ENCODE peak calls at places on chromosomes 3 and 15, in ten cellular contexts. One of them, this sample, is unnamed.

GRCh38 chr15:58267026-58267425 is 128.8 kb downstream of the AQP9 start:
- DNase-seq in neural progenitor cell: no peak
- DNase-seq in coronary artery: no peak
- DNase-seq in CD8-positive, alpha-beta memory T cell: no peak
- DNase-seq in GM06990: no peak
- DNase-seq in psoas muscle: no peak
- DNase-seq in transverse colon: no peak
- DNase-seq in GM12878: no peak
- DNase-seq in A549: no peak
- DNase-seq in aorta: no peak
- DNase-seq in this sample: no peak

GRCh38 chr3:5330152-5330810 is 142.8 kb downstream of the EDEM1 start:
- DNase-seq in neural progenitor cell: no peak
- DNase-seq in coronary artery: no peak
- DNase-seq in CD8-positive, alpha-beta memory T cell: no peak
- DNase-seq in GM06990: no peak
- DNase-seq in psoas muscle: no peak
- DNase-seq in transverse colon: no peak
- DNase-seq in GM12878: no peak
- DNase-seq in A549: peak
- DNase-seq in aorta: no peak
- DNase-seq in this sample: peak

GRCh38 chr3:176032043-176032442 is 1165.2 kb downstream of the TBL1XR1 start:
- DNase-seq in neural progenitor cell: no peak
- DNase-seq in coronary artery: no peak
- DNase-seq in CD8-positive, alpha-beta memory T cell: no peak
- DNase-seq in GM06990: no peak
- DNase-seq in psoas muscle: no peak
- DNase-seq in transverse colon: no peak
- DNase-seq in GM12878: no peak
- DNase-seq in A549: no peak
- DNase-seq in aorta: no peak
- DNase-seq in this sample: no peak

GRCh38 chr15:75065467-75065850 is 42.1 kb downstream of the PPCDC start:
- DNase-seq in neural progenitor cell: no peak
- DNase-seq in coronary artery: no peak
- DNase-seq in CD8-positive, alpha-beta memory T cell: no peak
- DNase-seq in GM06990: no peak
- DNase-seq in psoas muscle: no peak
- DNase-seq in transverse colon: no peak
- DNase-seq in GM12878: no peak
- DNase-seq in A549: no peak
- DNase-seq in aorta: no peak
- DNase-seq in this sample: no peak

GRCh38 chr15:74780983-74781672 is 752 bp upstream of the CSK start:
- DNase-seq in neural progenitor cell: no peak
- DNase-seq in coronary artery: no peak
- DNase-seq in CD8-positive, alpha-beta memory T cell: peak
- DNase-seq in GM06990: peak
- DNase-seq in psoas muscle: no peak
- DNase-seq in transverse colon: no peak
- DNase-seq in GM12878: no peak
- DNase-seq in A549: no peak
- DNase-seq in aorta: no peak
- DNase-seq in this sample: peak

GRCh38 chr3:15107075-15107947 is 8.4 kb upstream of the RBSN start:
- DNase-seq in neural progenitor cell: no peak
- DNase-seq in coronary artery: no peak
- DNase-seq in CD8-positive, alpha-beta memory T cell: no peak
- DNase-seq in GM06990: no peak
- DNase-seq in psoas muscle: no peak
- DNase-seq in transverse colon: no peak
- DNase-seq in GM12878: no peak
- DNase-seq in A549: no peak
- DNase-seq in aorta: no peak
- DNase-seq in this sample: no peak

GRCh38 chr15:66153549-66154415 is 99.8 kb downstream of the MEGF11 start:
- DNase-seq in neural progenitor cell: no peak
- DNase-seq in coronary artery: no peak
- DNase-seq in CD8-positive, alpha-beta memory T cell: no peak
- DNase-seq in GM06990: peak
- DNase-seq in psoas muscle: no peak
- DNase-seq in transverse colon: no peak
- DNase-seq in GM12878: peak
- DNase-seq in A549: no peak
- DNase-seq in aorta: no peak
- DNase-seq in this sample: no peak

GRCh38 chr3:72728329-72728889 is 119.8 kb downstream of the SHQ1 start:
- DNase-seq in neural progenitor cell: no peak
- DNase-seq in coronary artery: no peak
- DNase-seq in CD8-positive, alpha-beta memory T cell: no peak
- DNase-seq in GM06990: no peak
- DNase-seq in psoas muscle: no peak
- DNase-seq in transverse colon: no peak
- DNase-seq in GM12878: no peak
- DNase-seq in A549: no peak
- DNase-seq in aorta: no peak
- DNase-seq in this sample: no peak

GRCh38 chr3:63656791-63657190 is 4.3 kb downstream of the SNTN start:
- DNase-seq in neural progenitor cell: no peak
- DNase-seq in coronary artery: no peak
- DNase-seq in CD8-positive, alpha-beta memory T cell: no peak
- DNase-seq in GM06990: no peak
- DNase-seq in psoas muscle: no peak
- DNase-seq in transverse colon: no peak
- DNase-seq in GM12878: no peak
- DNase-seq in A549: no peak
- DNase-seq in aorta: no peak
- DNase-seq in this sample: no peak

GRCh38 chr3:55409802-55410201 is 77.3 kb downstream of the WNT5A start:
- DNase-seq in neural progenitor cell: no peak
- DNase-seq in coronary artery: no peak
- DNase-seq in CD8-positive, alpha-beta memory T cell: no peak
- DNase-seq in GM06990: no peak
- DNase-seq in psoas muscle: no peak
- DNase-seq in transverse colon: no peak
- DNase-seq in GM12878: no peak
- DNase-seq in A549: no peak
- DNase-seq in aorta: no peak
- DNase-seq in this sample: no peak

GRCh38 chr15:23648920-23649515 is 1.4 kb upstream of the MAGEL2 start:
- DNase-seq in neural progenitor cell: peak
- DNase-seq in coronary artery: no peak
- DNase-seq in CD8-positive, alpha-beta memory T cell: no peak
- DNase-seq in GM06990: no peak
- DNase-seq in psoas muscle: peak
- DNase-seq in transverse colon: peak
- DNase-seq in GM12878: no peak
- DNase-seq in A549: peak
- DNase-seq in aorta: no peak
- DNase-seq in this sample: no peak

GRCh38 chr3:188978772-188979171 is 193.0 kb upstream of the TPRG1 start:
- DNase-seq in neural progenitor cell: no peak
- DNase-seq in coronary artery: no peak
- DNase-seq in CD8-positive, alpha-beta memory T cell: no peak
- DNase-seq in GM06990: no peak
- DNase-seq in psoas muscle: no peak
- DNase-seq in transverse colon: no peak
- DNase-seq in GM12878: no peak
- DNase-seq in A549: peak
- DNase-seq in aorta: no peak
- DNase-seq in this sample: no peak

GRCh38 chr3:126540342-126540849 is 16.4 kb downstream of the CHST13 start:
- DNase-seq in neural progenitor cell: no peak
- DNase-seq in coronary artery: peak
- DNase-seq in CD8-positive, alpha-beta memory T cell: peak
- DNase-seq in GM06990: no peak
- DNase-seq in psoas muscle: peak
- DNase-seq in transverse colon: peak
- DNase-seq in GM12878: no peak
- DNase-seq in A549: peak
- DNase-seq in aorta: peak
- DNase-seq in this sample: peak

GRCh38 chr3:10753964-10754363 is 62.1 kb upstream of the SLC6A11 start:
- DNase-seq in neural progenitor cell: peak
- DNase-seq in coronary artery: peak
- DNase-seq in CD8-positive, alpha-beta memory T cell: no peak
- DNase-seq in GM06990: no peak
- DNase-seq in psoas muscle: peak
- DNase-seq in transverse colon: no peak
- DNase-seq in GM12878: no peak
- DNase-seq in A549: no peak
- DNase-seq in aorta: no peak
- DNase-seq in this sample: no peak

GRCh38 chr15:43794269-43795037 is 2.3 kb downstream of the SERF2 start:
- DNase-seq in neural progenitor cell: no peak
- DNase-seq in coronary artery: no peak
- DNase-seq in CD8-positive, alpha-beta memory T cell: no peak
- DNase-seq in GM06990: no peak
- DNase-seq in psoas muscle: no peak
- DNase-seq in transverse colon: no peak
- DNase-seq in GM12878: no peak
- DNase-seq in A549: no peak
- DNase-seq in aorta: no peak
- DNase-seq in this sample: no peak

GRCh38 chr15:82649226-82649999 is 2.2 kb upstream of the CPEB1 start:
- DNase-seq in neural progenitor cell: no peak
- DNase-seq in coronary artery: no peak
- DNase-seq in CD8-positive, alpha-beta memory T cell: no peak
- DNase-seq in GM06990: peak
- DNase-seq in psoas muscle: no peak
- DNase-seq in transverse colon: no peak
- DNase-seq in GM12878: peak
- DNase-seq in A549: no peak
- DNase-seq in aorta: no peak
- DNase-seq in this sample: no peak

GRCh38 chr15:82647835-82648256 is 683 bp upstream of the CPEB1 start:
- DNase-seq in neural progenitor cell: peak
- DNase-seq in coronary artery: no peak
- DNase-seq in CD8-positive, alpha-beta memory T cell: peak
- DNase-seq in GM06990: peak
- DNase-seq in psoas muscle: peak
- DNase-seq in transverse colon: peak
- DNase-seq in GM12878: no peak
- DNase-seq in A549: no peak
- DNase-seq in aorta: peak
- DNase-seq in this sample: no peak

GRCh38 chr15:82648257-82649103 is 1.3 kb upstream of the CPEB1 start:
- DNase-seq in neural progenitor cell: peak
- DNase-seq in coronary artery: no peak
- DNase-seq in CD8-positive, alpha-beta memory T cell: no peak
- DNase-seq in GM06990: no peak
- DNase-seq in psoas muscle: no peak
- DNase-seq in transverse colon: no peak
- DNase-seq in GM12878: no peak
- DNase-seq in A549: no peak
- DNase-seq in aorta: no peak
- DNase-seq in this sample: no peak

GRCh38 chr15:82646250-82647044 is 716 bp downstream of the CPEB1 start:
- DNase-seq in neural progenitor cell: peak
- DNase-seq in coronary artery: no peak
- DNase-seq in CD8-positive, alpha-beta memory T cell: no peak
- DNase-seq in GM06990: peak
- DNase-seq in psoas muscle: peak
- DNase-seq in transverse colon: no peak
- DNase-seq in GM12878: no peak
- DNase-seq in A549: no peak
- DNase-seq in aorta: no peak
- DNase-seq in this sample: no peak

GRCh38 chr15:82647045-82647834 is at the start of gene CPEB1:
- DNase-seq in neural progenitor cell: peak
- DNase-seq in coronary artery: no peak
- DNase-seq in CD8-positive, alpha-beta memory T cell: peak
- DNase-seq in GM06990: peak
- DNase-seq in psoas muscle: peak
- DNase-seq in transverse colon: peak
- DNase-seq in GM12878: no peak
- DNase-seq in A549: peak
- DNase-seq in aorta: peak
- DNase-seq in this sample: no peak
- H3K4me3 ChIP-seq in neural progenitor cell: peak
- H3K4me3 ChIP-seq in coronary artery: peak
- H3K4me3 ChIP-seq in CD8-positive, alpha-beta memory T cell: peak
- H3K4me3 ChIP-seq in GM06990: peak
- H3K4me3 ChIP-seq in psoas muscle: peak
- H3K4me3 ChIP-seq in transverse colon: peak
- H3K4me3 ChIP-seq in GM12878: peak
- H3K4me3 ChIP-seq in A549: peak
- H3K4me3 ChIP-seq in aorta: peak
- H3K4me3 ChIP-seq in this sample: peak

DNA sequence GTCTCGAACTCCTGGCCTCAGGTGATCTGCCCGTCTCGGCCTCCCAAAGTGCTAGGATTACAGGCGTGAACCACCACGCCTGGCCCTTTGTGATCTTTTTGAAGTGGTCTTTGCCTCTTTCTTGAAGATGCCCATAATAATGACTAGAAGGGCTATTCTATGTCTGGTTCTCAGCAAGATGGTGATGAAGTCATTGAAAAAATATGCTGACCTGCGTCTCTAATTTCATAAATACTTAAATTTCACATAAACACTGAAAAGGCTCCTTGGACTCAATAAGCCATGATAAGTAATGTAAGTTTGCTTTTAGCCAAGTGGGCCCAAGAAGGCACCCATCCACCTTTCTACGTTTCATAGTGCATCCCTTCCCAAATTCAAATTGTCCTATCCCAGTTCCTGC is 775 bp upstream of the MAPK6 start:
- DNase-seq in neural progenitor cell: no peak
- DNase-seq in coronary artery: no peak
- DNase-seq in CD8-positive, alpha-beta memory T cell: no peak
- DNase-seq in GM06990: no peak
- DNase-seq in psoas muscle: no peak
- DNase-seq in transverse colon: no peak
- DNase-seq in GM12878: no peak
- DNase-seq in A549: no peak
- DNase-seq in aorta: no peak
- DNase-seq in this sample: no peak
- H3K4me3 ChIP-seq in neural progenitor cell: peak
- H3K4me3 ChIP-seq in coronary artery: peak
- H3K4me3 ChIP-seq in CD8-positive, alpha-beta memory T cell: peak
- H3K4me3 ChIP-seq in GM06990: peak
- H3K4me3 ChIP-seq in psoas muscle: peak
- H3K4me3 ChIP-seq in transverse colon: no peak
- H3K4me3 ChIP-seq in GM12878: peak
- H3K4me3 ChIP-seq in A549: peak
- H3K4me3 ChIP-seq in aorta: no peak
- H3K4me3 ChIP-seq in this sample: peak

GRCh38 chr15:90560229-90560771 is 30.6 kb downstream of the CRTC3 start:
- DNase-seq in neural progenitor cell: peak
- DNase-seq in coronary artery: peak
- DNase-seq in CD8-positive, alpha-beta memory T cell: no peak
- DNase-seq in GM06990: no peak
- DNase-seq in psoas muscle: peak
- DNase-seq in transverse colon: peak
- DNase-seq in GM12878: no peak
- DNase-seq in A549: peak
- DNase-seq in aorta: no peak
- DNase-seq in this sample: no peak
- H3K4me3 ChIP-seq in neural progenitor cell: no peak
- H3K4me3 ChIP-seq in coronary artery: peak
- H3K4me3 ChIP-seq in CD8-positive, alpha-beta memory T cell: no peak
- H3K4me3 ChIP-seq in GM06990: no peak
- H3K4me3 ChIP-seq in psoas muscle: no peak
- H3K4me3 ChIP-seq in transverse colon: no peak
- H3K4me3 ChIP-seq in GM12878: no peak
- H3K4me3 ChIP-seq in A549: no peak
- H3K4me3 ChIP-seq in aorta: no peak
- H3K4me3 ChIP-seq in this sample: no peak

GRCh38 chr3:133412511-133413165 is 12.8 kb downstream of the BFSP2 start:
- DNase-seq in neural progenitor cell: no peak
- DNase-seq in coronary artery: no peak
- DNase-seq in CD8-positive, alpha-beta memory T cell: no peak
- DNase-seq in GM06990: no peak
- DNase-seq in psoas muscle: no peak
- DNase-seq in transverse colon: no peak
- DNase-seq in GM12878: no peak
- DNase-seq in A549: no peak
- DNase-seq in aorta: peak
- DNase-seq in this sample: no peak
- H3K4me3 ChIP-seq in neural progenitor cell: no peak
- H3K4me3 ChIP-seq in coronary artery: peak
- H3K4me3 ChIP-seq in CD8-positive, alpha-beta memory T cell: no peak
- H3K4me3 ChIP-seq in GM06990: no peak
- H3K4me3 ChIP-seq in psoas muscle: no peak
- H3K4me3 ChIP-seq in transverse colon: no peak
- H3K4me3 ChIP-seq in GM12878: no peak
- H3K4me3 ChIP-seq in A549: no peak
- H3K4me3 ChIP-seq in aorta: no peak
- H3K4me3 ChIP-seq in this sample: no peak